ENCODE peak calls at places on chromosomes 2 and 18, in four cellular contexts. C is adrenal gland, A is neural progenitor cell, T is testis. Q is an unnamed sample. For H3K9me3 and H3K27me3, the result is how much of the 10 kb centered on the place peaks cover.

GRCh38 chr2:78676921-78677696 is 348.4 kb upstream of the REG3G start:
- DNase-seq in A (no peak), T (peak), C (no peak), Q (peak)

GRCh38 chr2:72781500-72781899 is 44.3 kb downstream of the EXOC6B start:
- DNase-seq in C (no peak), T (no peak), A (no peak), Q (no peak)

GRCh38 chr2:33405180-33406105 is 71.0 kb upstream of the RASGRP3 start:
- DNase-seq in C (no peak), T (no peak), A (no peak), Q (no peak)

GRCh38 chr2:238114331-238114841 is 14.2 kb downstream of the ESPNL start:
- DNase-seq in C (no peak), A (no peak), T (no peak), Q (no peak)

GRCh38 chr2:157508676-157509075 is 64.8 kb upstream of the CYTIP start:
- DNase-seq in A (no peak), C (no peak), T (no peak), Q (no peak)

GRCh38 chr2:133809485-133809884 is 241.2 kb upstream of the NCKAP5 start:
- DNase-seq in T (no peak), C (no peak), A (no peak), Q (no peak)

GRCh38 chr2:58432491-58433166 is 191.5 kb upstream of the FANCL start:
- DNase-seq in T (no peak), A (no peak), C (no peak), Q (no peak)

GRCh38 chr2:164252568-164253287 is 368.6 kb downstream of the GRB14 start:
- DNase-seq in T (no peak), A (peak), C (no peak), Q (peak)

GRCh38 chr18:48079885-48080284 is 149.4 kb upstream of the SMAD2 start:
- DNase-seq in A (no peak), T (no peak), C (no peak), Q (peak)

GRCh38 chr18:49555641-49556040 is 6.2 kb upstream of the LIPG start:
- DNase-seq in T (no peak), C (no peak), A (no peak), Q (no peak)

GRCh38 chr2:132547089-132547687 is 122.8 kb downstream of the LYPD1 start:
- DNase-seq in A (peak), T (peak), C (peak), Q (peak)

GRCh38 chr2:215817046-215817445 is 196.3 kb downstream of the MREG start:
- DNase-seq in C (no peak), A (no peak), T (no peak), Q (peak)

GRCh38 chr2:101689120-101689827 is 8.2 kb upstream of the MAP4K4 start:
- DNase-seq in A (no peak), C (no peak), T (no peak), Q (no peak)

GRCh38 chr2:2840681-2841300 is 509.7 kb upstream of the MYT1L start:
- DNase-seq in T (no peak), A (no peak), C (no peak), Q (no peak)
- H3K9me3 ChIP-seq in T (under half), A (under half), C (under half), Q (under half)

GRCh38 chr2:108982259-108982679 is 6.8 kb downstream of the EDAR start:
- DNase-seq in T (no peak), A (no peak), C (no peak), Q (no peak)
- H3K27me3 ChIP-seq in T (under half), A (under half), C (under half), Q (under half)

DNA sequence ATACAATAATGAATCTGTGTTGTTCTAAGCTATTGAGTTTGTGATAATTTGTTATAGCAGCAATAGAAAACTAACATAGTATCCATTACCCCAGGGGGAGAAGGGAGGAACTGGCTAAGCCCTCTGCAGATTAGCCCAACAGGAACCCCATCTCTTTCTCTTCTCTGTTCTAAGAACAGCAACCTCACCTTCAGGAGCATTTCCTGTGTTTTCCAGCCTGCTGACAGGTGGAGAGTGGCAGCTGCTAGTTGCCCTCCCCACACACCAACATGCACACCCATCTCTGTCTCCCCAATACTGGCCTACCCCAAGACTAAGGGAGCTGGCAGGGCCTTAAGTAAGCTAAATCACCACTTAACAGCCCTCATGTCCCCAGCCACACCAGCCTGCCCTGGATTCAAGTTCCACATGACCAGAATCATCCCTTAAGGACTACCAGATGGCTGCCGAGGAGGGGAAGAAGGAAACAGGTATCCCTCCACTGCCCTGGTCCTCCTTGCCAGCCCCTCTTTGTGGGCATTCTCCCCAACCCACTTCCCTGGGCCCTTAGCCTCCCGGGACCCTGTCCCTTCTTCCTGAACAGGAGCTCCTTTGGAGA is 52.8 kb downstream of the TRABD2A start:
- DNase-seq in A (no peak), T (no peak), C (no peak), Q (peak)
- H3K27ac ChIP-seq in A (no peak), T (no peak), C (no peak), Q (peak)

GRCh38 chr18:78584167-78585022 is 395.2 kb upstream of the SALL3 start:
- DNase-seq in C (no peak), A (no peak), T (no peak), Q (no peak)
- H3K9me3 ChIP-seq in C (under half), A (under half), T (under half), Q (under half)

DNA sequence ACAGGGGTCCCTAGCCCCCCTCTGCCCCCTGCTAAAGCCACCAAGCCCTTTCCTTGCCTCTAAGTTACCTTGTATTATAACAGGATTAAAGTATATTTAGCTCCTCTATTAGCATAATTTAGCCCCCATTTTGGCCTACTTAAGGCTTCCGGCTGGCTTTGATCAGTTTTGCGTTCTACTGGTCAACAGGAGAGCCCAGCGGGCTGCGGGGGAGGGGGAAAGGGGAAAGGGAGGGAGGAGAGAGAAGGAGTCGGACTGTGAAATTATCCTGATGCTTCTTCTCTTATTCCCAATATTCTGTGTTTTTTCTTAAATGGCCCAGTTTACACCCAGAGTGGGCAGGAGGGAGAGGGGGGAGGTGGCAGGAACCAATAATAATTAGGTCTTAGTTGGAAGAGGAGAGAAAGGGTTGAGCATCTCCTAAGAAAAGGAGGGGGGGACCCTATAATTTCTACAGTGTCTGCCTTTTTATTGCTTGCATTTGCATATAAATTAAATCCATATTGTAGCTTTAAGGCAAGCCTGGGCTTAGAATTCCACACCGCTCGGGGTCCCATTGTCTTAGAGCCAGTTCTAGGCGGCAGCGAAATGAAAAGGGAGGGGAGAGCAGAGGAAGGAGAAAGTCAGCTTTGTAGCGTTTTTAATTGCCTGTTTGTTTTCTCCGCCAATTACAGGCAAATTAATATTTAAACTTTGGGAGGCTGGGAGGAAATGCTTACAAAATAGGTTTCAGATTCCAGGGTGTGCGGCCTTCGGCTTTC is 39.6 kb downstream of the EN1 start:
- DNase-seq in C (no peak), T (no peak), A (peak), Q (no peak)
- H3K27me3 ChIP-seq in C (under half), T (under half), A (half or more), Q (half or more)

GRCh38 chr2:223586261-223586660 is 15.9 kb downstream of the SCG2 start:
- DNase-seq in C (no peak), A (no peak), T (no peak), Q (no peak)
- H3K27ac ChIP-seq in C (no peak), A (no peak), T (no peak), Q (no peak)

GRCh38 chr2:167652401-167652800 is 595.0 kb downstream of the STK39 start:
- DNase-seq in A (no peak), T (no peak), C (no peak), Q (no peak)
- H3K9me3 ChIP-seq in A (under half), T (under half), C (under half), Q (under half)

DNA sequence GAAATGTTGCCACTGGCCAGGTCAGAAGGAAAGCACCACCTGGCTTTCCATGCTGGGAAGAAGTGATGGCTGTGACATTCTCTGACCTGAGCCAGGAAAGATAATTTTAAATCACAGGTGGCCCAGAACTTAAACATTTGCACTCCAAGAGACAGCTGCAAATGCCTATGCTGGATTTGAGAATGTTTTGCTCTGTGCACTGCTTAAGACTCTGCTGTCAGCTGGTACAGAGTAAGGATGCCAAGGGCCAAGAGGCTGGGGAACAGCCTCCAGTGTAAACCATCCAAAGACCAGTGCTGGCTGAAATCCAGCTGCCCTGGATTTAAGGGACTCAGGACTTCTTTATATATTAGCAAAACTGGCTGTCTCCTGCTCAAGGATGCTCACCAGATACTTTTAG is 3.9 kb downstream of the HOXD8 start:
- DNase-seq in C (no peak), T (no peak), A (no peak), Q (no peak)
- H3K27me3 ChIP-seq in C (under half), T (under half), A (half or more), Q (half or more)

DNA sequence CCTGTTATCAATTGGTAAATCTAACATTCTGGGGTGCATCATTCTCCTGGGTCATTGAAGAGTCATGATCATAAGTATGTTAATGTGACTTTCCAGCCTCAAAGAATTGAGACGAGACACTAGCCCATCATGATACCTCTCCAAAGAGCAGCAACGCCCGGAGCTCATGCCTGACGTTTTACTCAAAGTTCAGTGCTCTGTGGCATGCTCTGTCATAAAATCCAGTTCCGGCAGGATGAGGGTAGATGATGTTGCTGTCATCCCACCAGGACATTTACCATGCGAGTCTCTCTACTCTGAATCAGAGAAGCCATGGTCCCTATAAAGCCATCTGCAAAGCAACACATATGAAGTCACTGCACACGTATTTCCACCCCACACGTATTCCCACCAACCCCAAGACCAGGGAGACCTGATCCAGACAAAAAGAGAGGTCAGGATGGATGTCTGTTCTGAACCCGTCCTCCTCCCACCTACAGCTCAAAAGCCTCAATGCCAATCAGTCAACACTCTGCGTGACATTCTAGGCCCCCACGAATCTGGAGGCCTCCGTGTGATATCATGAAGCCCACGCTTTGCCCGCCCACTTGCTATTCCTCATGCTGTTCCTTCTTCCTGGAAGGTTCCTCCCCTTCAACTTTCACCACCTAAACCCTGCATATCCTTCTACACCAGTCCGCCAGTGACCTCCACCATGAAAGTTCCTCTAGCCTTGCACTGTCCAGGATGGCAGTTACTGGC is 85.8 kb downstream of the DNMT3A start:
- DNase-seq in C (no peak), T (no peak), A (no peak), Q (no peak)
- H3K27ac ChIP-seq in C (peak), T (no peak), A (no peak), Q (no peak)

Q was measured in WERI-Rb-1.